ENCODE peak calls at places on chromosome 18, in six cellular contexts. Z, P, C, Y, B and U are unnamed samples.

GRCh38 chr18:14978962-14979535 is 231.1 kb downstream of the ANKRD30B start:
- DNase-seq in Z (peak), P (no peak), C (no peak), Y (no peak), B (peak), U (peak)

GRCh38 chr18:48674198-48674721 is 135.4 kb downstream of the CTIF start:
- DNase-seq in Z (no peak), P (no peak), C (no peak), Y (no peak), B (no peak), U (no peak)

GRCh38 chr18:111292-112014 is 46.9 kb upstream of the USP14 start:
- DNase-seq in Z (peak), P (peak), C (no peak), Y (peak), B (peak), U (no peak)

GRCh38 chr18:24198461-24198860 is 59.6 kb downstream of the CABYR start:
- DNase-seq in Z (no peak), P (no peak), C (no peak), Y (no peak), B (no peak), U (no peak)

GRCh38 chr18:49524349-49524748 is 37.3 kb upstream of the C18orf32 start:
- DNase-seq in Z (peak), P (no peak), C (no peak), Y (no peak), B (no peak), U (no peak)

GRCh38 chr18:274313-274712 is 6.5 kb upstream of the THOC1 start:
- DNase-seq in Z (no peak), P (no peak), C (no peak), Y (no peak), B (no peak), U (peak)

GRCh38 chr18:74489631-74490030 is 6.5 kb upstream of the CNDP2 start:
- DNase-seq in Z (no peak), P (no peak), C (no peak), Y (no peak), B (no peak), U (no peak)

GRCh38 chr18:61400016-61400630 is 66.9 kb downstream of the CDH20 start:
- DNase-seq in Z (no peak), P (no peak), C (no peak), Y (no peak), B (no peak), U (no peak)

GRCh38 chr18:78766651-78767533 is 212.7 kb upstream of the SALL3 start:
- DNase-seq in Z (no peak), P (no peak), C (no peak), Y (no peak), B (no peak), U (no peak)

GRCh38 chr18:62131305-62131909 is 55.4 kb downstream of the PIGN start:
- DNase-seq in Z (peak), P (peak), C (peak), Y (peak), B (peak), U (peak)

GRCh38 chr18:3799515-3799914 is 349.5 kb downstream of the TGIF1 start:
- DNase-seq in Z (no peak), P (no peak), C (no peak), Y (no peak), B (no peak), U (peak)

GRCh38 chr18:21912339-21913239 is 172.0 kb downstream of the MIB1 start:
- DNase-seq in Z (peak), P (no peak), C (no peak), Y (no peak), B (no peak), U (peak)

GRCh38 chr18:34097312-34097711 is 127.4 kb downstream of the NOL4 start:
- DNase-seq in Z (no peak), P (no peak), C (no peak), Y (no peak), B (no peak), U (no peak)

GRCh38 chr18:79248495-79249078 is 147.1 kb upstream of the NFATC1 start:
- DNase-seq in Z (no peak), P (no peak), C (no peak), Y (no peak), B (no peak), U (no peak)

GRCh38 chr18:23822590-23823385 is 133.5 kb downstream of the LAMA3 start:
- DNase-seq in Z (no peak), P (no peak), C (no peak), Y (no peak), B (no peak), U (no peak)

GRCh38 chr18:37544196-37544595 is 21.4 kb downstream of the CELF4 start:
- DNase-seq in Z (no peak), P (no peak), C (no peak), Y (no peak), B (no peak), U (no peak)

GRCh38 chr18:21315741-21316187 is 73.7 kb downstream of the GREB1L start:
- DNase-seq in Z (peak), P (no peak), C (no peak), Y (no peak), B (peak), U (no peak)

GRCh38 chr18:37160038-37160745 is 331.3 kb downstream of the KIAA1328 start:
- DNase-seq in Z (no peak), P (no peak), C (no peak), Y (no peak), B (no peak), U (no peak)

GRCh38 chr18:74283255-74283554 is 8.6 kb downstream of the CYB5A start:
- DNase-seq in Z (no peak), P (no peak), C (no peak), Y (no peak), B (no peak), U (peak)

GRCh38 chr18:49597152-49597551 is 35.3 kb downstream of the LIPG start:
- DNase-seq in Z (no peak), P (no peak), C (no peak), Y (no peak), B (no peak), U (peak)

GRCh38 chr18:70234667-70235459 is 29.4 kb upstream of the RTTN start:
- DNase-seq in Z (no peak), P (no peak), C (no peak), Y (no peak), B (no peak), U (no peak)

GRCh38 chr18:32271649-32272324 is 81.9 kb downstream of the MEP1B start:
- DNase-seq in Z (peak), P (peak), C (no peak), Y (no peak), B (peak), U (peak)

GRCh38 chr18:44536619-44537018 is 144.1 kb upstream of the SETBP1 start:
- DNase-seq in Z (no peak), P (no peak), C (no peak), Y (no peak), B (no peak), U (peak)

GRCh38 chr18:22210331-22210754 is 41.0 kb downstream of the GATA6 start:
- DNase-seq in Z (no peak), P (no peak), C (no peak), Y (no peak), B (no peak), U (no peak)

GRCh38 chr18:62088146-62088545 is 98.7 kb downstream of the PIGN start:
- DNase-seq in Z (no peak), P (no peak), C (no peak), Y (no peak), B (no peak), U (no peak)

GRCh38 chr18:2050016-2050415 is 521.3 kb downstream of the METTL4 start:
- DNase-seq in Z (no peak), P (no peak), C (no peak), Y (no peak), B (no peak), U (no peak)

GRCh38 chr18:59861009-59861408 is 38.8 kb upstream of the PMAIP1 start:
- DNase-seq in Z (no peak), P (no peak), C (no peak), Y (no peak), B (no peak), U (no peak)